ENCODE peak calls at places on chromosome 21, in six cellular contexts. W is GM12865, I is OCI-LY7, F is endothelial cell of umbilical vein, T is IMR-90, N is retinal pigment epithelial cell. E is an unnamed sample.

GRCh38 chr21:31557421-31557955 is 102.0 kb upstream of the SOD1 start:
- DNase-seq in F (no peak), I (no peak), N (no peak), W (no peak), T (no peak), E (no peak)

GRCh38 chr21:17611414-17612022 is 1.2 kb downstream of the BTG3 start:
- DNase-seq in T (peak), I (peak), W (peak), F (peak), N (peak), E (peak)

GRCh38 chr21:26177187-26177586 is 6.6 kb upstream of the APP start:
- DNase-seq in F (no peak), N (no peak), W (no peak), T (no peak), I (no peak), E (no peak)

GRCh38 chr21:31184462-31184861 is 146.2 kb upstream of the KRTAP19-8 start:
- DNase-seq in T (no peak), W (no peak), F (no peak), N (no peak), I (no peak), E (no peak)

GRCh38 chr21:32414579-32415358 is 2.3 kb downstream of the EVA1C start:
- DNase-seq in I (no peak), F (peak), W (no peak), T (peak), N (no peak), E (peak)

GRCh38 chr21:27817061-27817460 is 850.2 kb upstream of the ADAMTS5 start:
- DNase-seq in F (no peak), W (no peak), I (no peak), T (no peak), N (peak), E (no peak)

GRCh38 chr21:32779983-32780382 is 8.4 kb upstream of the PAXBP1 start:
- DNase-seq in W (peak), T (no peak), I (peak), F (no peak), N (no peak), E (no peak)

GRCh38 chr21:37231671-37232070 is 35.5 kb downstream of the VPS26C start:
- DNase-seq in F (no peak), W (no peak), I (no peak), N (no peak), T (no peak), E (no peak)

GRCh38 chr21:19463966-19464365 is 1060.4 kb upstream of the TMPRSS15 start:
- DNase-seq in T (no peak), I (no peak), W (no peak), N (no peak), F (no peak), E (no peak)

GRCh38 chr21:26057488-26058170 is 112.9 kb downstream of the APP start:
- DNase-seq in F (no peak), W (no peak), T (no peak), I (no peak), N (no peak), E (no peak)

GRCh38 chr21:26933448-26933847 is 33.4 kb downstream of the ADAMTS5 start:
- DNase-seq in F (no peak), N (peak), I (no peak), T (no peak), W (no peak), E (no peak)

GRCh38 chr21:18298228-18298627 is 53.6 kb downstream of the CHODL start:
- DNase-seq in T (no peak), I (peak), W (no peak), N (no peak), F (no peak), E (no peak)

GRCh38 chr21:43805275-43805800 is 16.0 kb downstream of the RRP1 start:
- DNase-seq in W (peak), N (no peak), F (no peak), T (no peak), I (peak), E (no peak)

DNA sequence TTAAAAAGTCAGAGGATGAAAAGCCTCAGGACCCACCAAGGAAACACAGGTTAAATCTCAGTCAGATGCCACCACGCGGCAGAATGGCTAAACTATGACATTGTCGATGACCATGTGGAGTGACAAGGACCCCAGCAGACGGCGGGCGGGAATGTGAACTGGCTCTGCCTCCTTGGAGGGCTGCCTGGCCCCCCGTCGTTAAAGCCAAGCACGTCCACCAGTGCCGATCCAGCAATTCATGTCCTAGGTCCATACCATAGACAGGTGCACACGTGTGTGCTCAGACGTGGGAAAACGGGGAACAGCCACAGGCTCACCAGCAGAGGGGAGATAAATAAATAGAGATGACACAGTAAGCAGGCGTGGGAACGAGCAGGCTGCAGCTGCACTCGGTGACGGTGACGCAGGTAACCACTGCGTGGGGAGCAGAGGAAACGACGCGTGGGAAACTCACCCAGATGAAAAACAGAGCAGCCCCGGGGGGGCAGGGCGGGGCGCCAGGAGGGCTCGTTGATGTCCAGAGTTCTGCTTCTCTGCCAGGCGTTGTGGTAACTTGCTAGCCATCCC is 28.3 kb upstream of the PCBP3 start:
- DNase-seq in N (no peak), T (peak), I (peak), F (no peak), W (peak), E (no peak)
- TF ChIP-seq CTCF in N (no peak), T (no peak), I (peak), F (no peak), W (no peak), E (no peak)

GRCh38 chr21:33936221-33937038 is 20.8 kb upstream of the ATP5PO start:
- DNase-seq in W (no peak), F (no peak), T (no peak), I (no peak), N (peak), E (no peak)

GRCh38 chr21:33937146-33937545 is 21.5 kb upstream of the ATP5PO start:
- DNase-seq in I (no peak), N (no peak), T (no peak), F (no peak), W (no peak), E (no peak)

GRCh38 chr21:33939224-33939623 is 23.6 kb upstream of the ATP5PO start:
- DNase-seq in T (peak), I (no peak), W (no peak), N (peak), F (no peak), E (no peak)

GRCh38 chr21:33938381-33938780 is 22.8 kb upstream of the ATP5PO start:
- DNase-seq in T (no peak), I (no peak), W (no peak), N (no peak), F (no peak), E (no peak)

DNA sequence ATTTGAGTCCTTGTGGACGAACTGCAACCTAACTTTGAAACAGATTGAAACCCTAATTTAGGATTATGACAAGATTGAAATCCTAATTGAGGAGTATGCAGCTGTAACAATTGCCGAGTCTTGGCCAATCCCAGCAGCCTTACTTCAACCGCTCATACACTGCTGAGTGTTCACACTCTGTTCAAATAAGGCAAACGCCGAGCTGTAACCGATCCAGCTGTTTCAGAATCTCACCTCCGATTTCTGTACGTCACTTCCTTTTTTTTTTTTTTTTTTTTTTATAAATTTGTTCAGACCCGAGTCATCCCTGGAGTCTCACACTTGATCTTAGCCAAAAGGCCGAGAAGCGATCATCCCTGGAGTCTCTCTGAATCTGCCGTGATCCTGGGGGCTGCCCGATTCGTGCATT is 22.3 kb upstream of the ATP5PO start:
- DNase-seq in N (no peak), T (no peak), I (no peak), F (no peak), W (peak), E (no peak)
- H3K4me3 ChIP-seq in N (no peak), T (no peak), I (no peak), F (no peak), W (no peak), E (no peak)

DNA sequence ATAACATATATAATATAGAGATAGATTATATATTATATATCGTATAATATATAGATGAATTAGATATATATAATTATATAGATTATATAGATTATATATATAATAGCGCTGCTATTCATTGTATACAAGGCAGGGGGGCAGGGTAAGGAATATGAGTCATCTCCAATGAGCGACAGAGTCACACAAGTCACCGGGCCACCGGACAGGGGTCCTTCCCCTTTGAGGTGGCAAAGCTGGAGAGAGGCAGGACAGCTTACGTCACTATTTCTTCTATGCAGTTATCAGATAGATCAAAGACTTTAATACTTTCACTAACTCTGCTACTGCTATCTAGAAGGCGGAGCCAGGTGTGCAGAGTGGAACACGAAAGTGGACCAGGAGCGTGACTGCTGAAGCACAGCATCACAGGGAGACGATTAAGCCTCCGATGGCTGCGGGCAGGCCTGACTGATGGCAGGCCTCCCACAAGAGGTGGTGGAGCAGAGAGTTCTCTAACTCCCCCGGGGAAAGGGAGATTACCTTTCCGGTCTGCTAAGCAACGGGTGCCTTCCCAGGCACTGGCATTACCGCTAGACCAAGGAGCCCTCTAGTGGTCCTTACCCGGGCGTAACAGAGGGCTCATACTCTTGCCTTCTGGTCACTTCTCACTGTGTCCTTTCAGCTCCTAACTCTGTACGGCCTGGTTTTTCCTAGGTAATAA is 2154.7 kb downstream of the MRPL39 start:
- DNase-seq in W (peak), T (no peak), F (no peak), N (no peak), I (no peak), E (no peak)
- TF ChIP-seq CTCF in W (peak), T (no peak), F (peak), N (peak), I (no peak), E (no peak)

DNA sequence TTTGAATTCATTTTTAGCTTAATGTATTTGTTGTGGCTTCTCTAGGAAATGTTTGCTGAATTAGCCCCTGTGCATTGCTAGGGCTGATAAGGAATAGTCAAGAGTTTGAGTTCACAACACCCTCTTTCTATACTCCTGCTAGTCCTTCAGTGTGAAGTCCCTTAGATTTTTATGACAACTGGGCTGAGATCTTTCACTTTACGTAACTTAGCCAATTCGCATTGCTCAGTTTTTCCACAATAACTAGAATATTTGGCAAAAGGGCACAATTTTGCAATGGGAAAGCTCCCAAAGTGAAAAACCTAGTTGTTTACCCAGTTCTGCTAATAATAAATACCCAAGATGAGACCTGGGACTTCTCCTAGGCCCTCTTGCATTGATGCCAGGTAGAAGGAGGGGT is 6.9 kb upstream of the KCNJ15 start:
- DNase-seq in I (no peak), T (no peak), N (no peak), W (no peak), F (no peak), E (no peak)
- H3K4me3 ChIP-seq in I (no peak), T (no peak), N (no peak), W (no peak), F (no peak), E (no peak)

GRCh38 chr21:15172963-15173362 is 108.2 kb upstream of the NRIP1 start:
- DNase-seq in W (no peak), F (no peak), I (no peak), T (no peak), N (no peak), E (no peak)
- TF ChIP-seq CTCF in W (no peak), F (no peak), I (no peak), T (no peak), N (no peak), E (no peak)

GRCh38 chr21:42652527-42653491 is 612 bp upstream of the PDE9A start:
- DNase-seq in F (peak), I (no peak), W (no peak), N (no peak), T (peak), E (no peak)

GRCh38 chr21:42653492-42654061 is at the start of gene PDE9A:
- DNase-seq in F (no peak), T (no peak), N (no peak), I (peak), W (no peak), E (no peak)

GRCh38 chr21:42655797-42656770 is 2.7 kb downstream of the PDE9A start:
- DNase-seq in N (no peak), W (no peak), F (no peak), T (no peak), I (peak), E (peak)

GRCh38 chr21:42654913-42655796 is 1.7 kb downstream of the PDE9A start:
- DNase-seq in I (peak), N (no peak), F (no peak), T (no peak), W (no peak), E (no peak)

GRCh38 chr21:42654179-42654912 is 925 bp downstream of the PDE9A start:
- DNase-seq in F (no peak), W (peak), T (no peak), N (no peak), I (peak), E (no peak)
- H3K4me3 ChIP-seq in F (no peak), W (peak), T (peak), N (peak), I (peak), E (peak)

DNA sequence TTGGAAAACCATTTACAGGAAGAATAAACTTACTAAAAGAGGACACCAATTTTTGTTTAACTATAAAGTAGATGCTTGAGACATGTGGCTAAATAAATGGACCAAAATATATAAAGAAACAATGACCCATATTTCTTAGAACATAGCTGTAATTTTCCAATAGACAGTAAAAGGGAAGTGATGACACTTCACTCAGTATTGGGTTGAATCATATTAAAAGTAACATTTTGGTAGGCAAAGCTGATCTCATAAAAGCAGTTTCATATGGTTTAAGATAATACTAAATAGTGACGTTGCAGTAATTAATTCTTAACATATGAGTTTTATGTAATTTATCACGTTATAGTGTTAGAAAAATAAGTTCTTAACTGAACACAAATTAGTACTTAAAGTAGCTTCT is 308.9 kb upstream of the RUNX1 start:
- DNase-seq in F (no peak), T (no peak), W (no peak), N (no peak), I (no peak), E (no peak)
- TF ChIP-seq CTCF in F (no peak), T (no peak), W (no peak), N (no peak), I (no peak), E (no peak)

GRCh38 chr21:24450119-24450518 is 1157.2 kb downstream of the MRPL39 start:
- DNase-seq in I (no peak), T (no peak), W (no peak), F (no peak), N (no peak), E (no peak)

GRCh38 chr21:24445517-24445916 is 1161.8 kb downstream of the MRPL39 start:
- DNase-seq in F (no peak), I (no peak), N (no peak), W (no peak), T (no peak), E (no peak)

GRCh38 chr21:24444736-24445135 is 1162.5 kb downstream of the MRPL39 start:
- DNase-seq in F (no peak), N (no peak), T (no peak), I (no peak), W (no peak), E (no peak)
- H3K4me3 ChIP-seq in F (no peak), N (no peak), T (no peak), I (no peak), W (no peak), E (no peak)

GRCh38 chr21:16539041-16539440 is 809.3 kb downstream of the USP25 start:
- DNase-seq in F (no peak), T (no peak), W (no peak), I (no peak), N (no peak), E (no peak)
- TF ChIP-seq CTCF in F (no peak), T (no peak), W (no peak), I (no peak), N (no peak), E (no peak)

GRCh38 chr21:45128613-45129226 is 54.3 kb downstream of the ADARB1 start:
- DNase-seq in F (peak), T (peak), W (peak), I (peak), N (peak), E (peak)

GRCh38 chr21:45131537-45131999 is 57.2 kb downstream of the ADARB1 start:
- DNase-seq in T (no peak), N (no peak), W (no peak), I (no peak), F (no peak), E (no peak)

GRCh38 chr21:45129231-45129923 is 55.0 kb downstream of the ADARB1 start:
- DNase-seq in F (peak), I (no peak), W (no peak), N (no peak), T (peak), E (peak)

GRCh38 chr21:45127937-45128336 is 53.6 kb downstream of the ADARB1 start:
- DNase-seq in W (no peak), I (no peak), T (no peak), N (no peak), F (no peak), E (no peak)

DNA sequence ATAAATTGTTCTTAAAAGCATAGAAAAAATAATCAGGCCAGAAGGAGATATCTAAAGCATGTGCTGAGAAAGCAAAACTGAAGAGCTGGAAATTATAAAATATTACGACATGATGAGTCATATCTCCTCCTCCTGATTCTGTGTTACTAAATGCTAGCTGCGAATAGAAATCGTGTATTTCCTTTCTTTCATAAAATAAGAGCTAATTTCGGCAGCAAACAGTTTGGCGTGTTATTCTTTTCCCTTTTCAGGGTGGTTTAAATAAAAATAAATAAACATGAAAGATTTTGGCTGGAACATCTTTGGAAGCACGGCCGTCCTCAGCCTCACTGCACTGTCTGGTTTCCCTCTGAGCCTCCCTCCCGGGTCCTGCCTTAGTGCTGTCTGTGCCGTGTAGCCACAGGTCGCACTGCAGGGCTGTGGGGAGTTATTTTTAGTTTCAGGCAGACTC is 56.0 kb downstream of the ADARB1 start:
- DNase-seq in F (peak), T (peak), W (no peak), I (no peak), N (no peak), E (peak)
- H3K4me3 ChIP-seq in F (peak), T (peak), W (no peak), I (no peak), N (peak), E (no peak)

E was measured in epithelial cell of esophagus.